ENCODE peak calls at places on chromosomes 2 and 18, in four cellular contexts. P, R, V and Q are unnamed samples.

GRCh38 chr2:136420346-136420745 is 302.4 kb upstream of the CXCR4 start:
- DNase-seq in P (no peak), R (no peak), V (no peak), Q (no peak)

GRCh38 chr2:191637182-191638078 is 40.5 kb upstream of the NABP1 start:
- DNase-seq in P (no peak), R (peak; percentile 65), V (no peak), Q (no peak)

GRCh38 chr2:20231632-20232031 is 6.7 kb upstream of the SDC1 start:
- DNase-seq in P (no peak), R (no peak), V (no peak), Q (no peak)

GRCh38 chr2:72013726-72014125 is 133.9 kb downstream of the CYP26B1 start:
- DNase-seq in P (no peak), R (no peak), V (no peak), Q (no peak)

GRCh38 chr2:134774786-134775641 is 56.2 kb upstream of the TMEM163 start:
- DNase-seq in P (no peak), R (no peak), V (no peak), Q (no peak)

GRCh38 chr2:232955856-232956255 is 57.2 kb downstream of the NGEF start:
- DNase-seq in P (no peak), R (no peak), V (no peak), Q (no peak)

GRCh38 chr2:129201636-129202035 is 777.8 kb upstream of the RAB6C start:
- DNase-seq in P (no peak), R (no peak), V (no peak), Q (no peak)

GRCh38 chr2:148658807-148659722 is 14.5 kb downstream of the EPC2 start:
- DNase-seq in P (no peak), R (peak; percentile 31), V (no peak), Q (no peak)

GRCh38 chr2:1259746-1260145 is 153.5 kb upstream of the TPO start:
- DNase-seq in P (no peak), R (no peak), V (no peak), Q (no peak)

GRCh38 chr18:26909599-26910290 is 44.2 kb upstream of the AQP4 start:
- DNase-seq in P (no peak), R (no peak), V (no peak), Q (no peak)

GRCh38 chr2:181978351-181979150 is 7.1 kb upstream of the PPP1R1C start:
- DNase-seq in P (no peak), R (no peak), V (no peak), Q (no peak)

GRCh38 chr2:24984912-24985311 is 13.2 kb upstream of the DNAJC27 start:
- DNase-seq in P (no peak), R (no peak), V (no peak), Q (no peak)

GRCh38 chr18:75137346-75137877 is 71.5 kb downstream of the PTGR3 start:
- DNase-seq in P (no peak), R (no peak), V (no peak), Q (no peak)

GRCh38 chr18:63878343-63878742 is 9.2 kb upstream of the SERPINB2 start:
- DNase-seq in P (no peak), R (peak; percentile 74), V (no peak), Q (no peak)

GRCh38 chr2:120912101-120912985 is 176.7 kb downstream of the GLI2 start:
- DNase-seq in P (no peak), R (peak; percentile 87), V (no peak), Q (no peak)

GRCh38 chr2:6526093-6526824 is 339.4 kb downstream of the CMPK2 start:
- DNase-seq in P (no peak), R (no peak), V (peak; percentile 75), Q (no peak)

GRCh38 chr18:4636957-4637356 is 181.8 kb upstream of the DLGAP1 start:
- DNase-seq in P (no peak), R (no peak), V (no peak), Q (no peak)

GRCh38 chr2:88537640-88538039 is 85.1 kb upstream of the FOXI3 start:
- DNase-seq in P (no peak), R (no peak), V (no peak), Q (no peak)

GRCh38 chr18:80159713-80160636 is 50.9 kb downstream of the ADNP2 start:
- DNase-seq in P (peak; percentile 20), R (peak; percentile 19), V (no peak), Q (no peak)

GRCh38 chr2:58866946-58867345 is 625.8 kb upstream of the FANCL start:
- DNase-seq in P (no peak), R (no peak), V (no peak), Q (no peak)